ENCODE peak calls at places on chromosome 19, in seven cellular contexts. T is activated CD8-positive, alpha-beta memory T cell treated with anti-CD3 and anti-CD28 coated beads, Interleukin-2, amount 10 ng/mL, durations not matched to agents 7 days and 5 days; I is activated T-helper 9 cell treated with anti-CD3 and anti-CD28 coated beads, Interleukin-2, amount 50 U/mL, for 16 hours; X is T-cell; C is HT1080; K is right lobe of liver; Z is dermis blood vessel endothelial cell. G is an unnamed sample.

GRCh38 chr19:7550987-7551761 is 15.7 kb downstream of the PNPLA6 start:
- DNase-seq in T (no peak), I (no peak), X (peak; percentile 30), C (peak; percentile 34), K (no peak), Z (peak; percentile 40), G (peak; percentile 35)

GRCh38 chr19:56155124-56155687 is 14.1 kb downstream of the ZNF444 start:
- DNase-seq in T (no peak), I (no peak), X (no peak), C (no peak), K (no peak), Z (peak; percentile 27), G (no peak)

GRCh38 chr19:17922138-17922537 is 10.7 kb upstream of the CCDC124 start:
- DNase-seq in T (no peak), I (no peak), X (no peak), C (no peak), K (no peak), Z (no peak), G (no peak)

GRCh38 chr19:34773555-34773864 is 495 bp upstream of the ZNF599 start:
- DNase-seq in T (no peak), I (no peak), X (no peak), C (no peak), K (no peak), Z (no peak), G (no peak)

GRCh38 chr19:4647676-4648644 is 8.6 kb downstream of the TNFAIP8L1 start:
- DNase-seq in T (no peak), I (no peak), X (no peak), C (no peak), K (peak; percentile 74), Z (peak; percentile 97), G (peak; percentile 90)

GRCh38 chr19:31255174-31255862 is 93.9 kb downstream of the TSHZ3 start:
- DNase-seq in T (peak; percentile 32), I (no peak), X (no peak), C (no peak), K (no peak), Z (no peak), G (no peak)

GRCh38 chr19:15113245-15114152 is 6.3 kb downstream of the SYDE1 start:
- DNase-seq in T (no peak), I (no peak), X (no peak), C (no peak), K (no peak), Z (no peak), G (no peak)

GRCh38 chr19:47315125-47315821 is 5.6 kb downstream of the C5AR1 start:
- DNase-seq in T (no peak), I (no peak), X (no peak), C (peak; percentile 96), K (peak; percentile 83), Z (peak; percentile 53), G (peak; percentile 11)

GRCh38 chr19:35585844-35586243 is at the start of gene PMIS2:
- DNase-seq in T (no peak), I (no peak), X (no peak), C (peak; percentile 8), K (no peak), Z (peak; percentile 9), G (no peak)

GRCh38 chr19:14138576-14139265 is 2.3 kb upstream of the ASF1B start:
- DNase-seq in T (no peak), I (no peak), X (no peak), C (no peak), K (no peak), Z (peak; percentile 19), G (peak; percentile 35)

GRCh38 chr19:18283338-18283737 is 1.9 kb upstream of the JUND start:
- DNase-seq in T (no peak), I (no peak), X (no peak), C (no peak), K (no peak), Z (no peak), G (no peak)

GRCh38 chr19:3838661-3839060 is 30.2 kb downstream of the ZFR2 start:
- DNase-seq in T (no peak), I (no peak), X (no peak), C (no peak), K (no peak), Z (no peak), G (no peak)

GRCh38 chr19:23795462-23795861 is 36.8 kb upstream of the ZNF681 start:
- DNase-seq in T (no peak), I (no peak), X (no peak), C (no peak), K (no peak), Z (no peak), G (no peak)

GRCh38 chr19:3671680-3672574 is 28.3 kb downstream of the PIP5K1C start:
- DNase-seq in T (peak; percentile 74), I (no peak), X (no peak), C (no peak), K (no peak), Z (peak; percentile 67), G (peak; percentile 64)

GRCh38 chr19:46487178-46487801 is 8.4 kb downstream of the PNMA8B start:
- DNase-seq in T (no peak), I (no peak), X (no peak), C (no peak), K (no peak), Z (peak; percentile 50), G (peak; percentile 13)

GRCh38 chr19:56822755-56823154 is 17.8 kb downstream of the PEG3 start:
- DNase-seq in T (no peak), I (no peak), X (no peak), C (no peak), K (no peak), Z (no peak), G (no peak)

GRCh38 chr19:45133661-45134060 is 27.1 kb downstream of the NKPD1 start:
- DNase-seq in T (no peak), I (no peak), X (no peak), C (no peak), K (no peak), Z (no peak), G (no peak)